ENCODE peak calls at places on chromosomes 4 and X, in four cellular contexts. Z, W, S and C are unnamed samples.

GRCh38 chr4:114043116-114043515 is 63.7 kb upstream of the ARSJ start:
- DNase-seq in Z (peak; percentile 90), W (no peak), S (no peak), C (no peak)

GRCh38 chrX:6226646-6227444 is 1.8 kb downstream of the NLGN4X start:
- DNase-seq in Z (no peak), W (no peak), S (no peak), C (no peak)

GRCh38 chrX:120512627-120513026 is 43.5 kb upstream of the LAMP2 start:
- DNase-seq in Z (no peak), W (no peak), S (no peak), C (no peak)

GRCh38 chr4:112751447-112751846 is 114.5 kb downstream of the LARP7 start:
- DNase-seq in Z (no peak), W (no peak), S (no peak), C (no peak)

GRCh38 chrX:111095974-111096870 is at the start of gene PAK3:
- DNase-seq in Z (peak; percentile 1), W (peak; percentile 25), S (peak; percentile 18), C (no peak)

GRCh38 chrX:129115935-129116334 is 407.4 kb downstream of the SMARCA1 start:
- DNase-seq in Z (no peak), W (no peak), S (no peak), C (no peak)

GRCh38 chr4:78481180-78481579 is 70.4 kb upstream of the ANXA3 start:
- DNase-seq in Z (no peak), W (no peak), S (peak; percentile 47), C (no peak)

GRCh38 chr4:158949094-158949493 is 153.8 kb upstream of the RAPGEF2 start:
- DNase-seq in Z (peak; percentile 82), W (no peak), S (no peak), C (no peak)

GRCh38 chr4:189090174-189090814 is 850.4 kb upstream of the FRG1 start:
- DNase-seq in Z (no peak), W (no peak), S (no peak), C (no peak)

GRCh38 chr4:109676886-109677285 is 26.4 kb downstream of the CASP6 start:
- DNase-seq in Z (no peak), W (no peak), S (no peak), C (no peak)

GRCh38 chr4:139977838-139978604 is 176.0 kb downstream of the MAML3 start:
- DNase-seq in Z (no peak), W (no peak), S (no peak), C (no peak)

GRCh38 chr4:184762100-184762499 is 28.2 kb upstream of the CENPU start:
- DNase-seq in Z (no peak), W (no peak), S (no peak), C (no peak)

GRCh38 chr4:52001616-52002015 is 18.5 kb downstream of the LRRC66 start:
- DNase-seq in Z (no peak), W (no peak), S (no peak), C (no peak)

GRCh38 chrX:53716328-53717088 is 30.0 kb upstream of the HUWE1 start:
- DNase-seq in Z (peak; percentile 1), W (no peak), S (no peak), C (no peak)

GRCh38 chr4:123609829-123610228 is 213.2 kb downstream of the SPRY1 start:
- DNase-seq in Z (no peak), W (no peak), S (no peak), C (no peak)

GRCh38 chr4:138311771-138312535 is 69.8 kb upstream of the SLC7A11 start:
- DNase-seq in Z (no peak), W (no peak), S (no peak), C (no peak)

GRCh38 chr4:100981447-100982204 is 365.7 kb downstream of the PPP3CA start:
- DNase-seq in Z (no peak), W (peak; percentile 45), S (no peak), C (no peak)

GRCh38 chr4:111883557-111883999 is 261.7 kb upstream of the FAM241A start:
- DNase-seq in Z (no peak), W (no peak), S (no peak), C (no peak)

GRCh38 chrX:78452356-78452755 is 124.9 kb upstream of the CYSLTR1 start:
- DNase-seq in Z (no peak), W (no peak), S (no peak), C (no peak)

GRCh38 chrX:101287402-101287801 is 3.7 kb downstream of the TAF7L start:
- DNase-seq in Z (peak; percentile 65), W (peak; percentile 43), S (no peak), C (no peak)

GRCh38 chr4:127829014-127829413 is 46.9 kb downstream of the HSPA4L start:
- DNase-seq in Z (no peak), W (no peak), S (no peak), C (no peak)

GRCh38 chrX:45261005-45261404 is 60.3 kb upstream of the DIPK2B start:
- DNase-seq in Z (no peak), W (no peak), S (no peak), C (no peak)

GRCh38 chr4:182449186-182449880 is 206.1 kb downstream of the TENM3 start:
- DNase-seq in Z (peak; percentile 34), W (no peak), S (peak; percentile 20), C (no peak)

GRCh38 chr4:26052663-26053534 is 138.9 kb downstream of the SMIM20 start:
- DNase-seq in Z (no peak), W (peak; percentile 27), S (no peak), C (no peak)

GRCh38 chr4:100682477-100683218 is 164.8 kb upstream of the EMCN start:
- DNase-seq in Z (no peak), W (no peak), S (no peak), C (no peak)

GRCh38 chrX:19791562-19791961 is 95.8 kb downstream of the SH3KBP1 start:
- DNase-seq in Z (no peak), W (no peak), S (no peak), C (no peak)

GRCh38 chr4:48585401-48585800 is 95.3 kb downstream of the ZAR1 start:
- DNase-seq in Z (no peak), W (no peak), S (no peak), C (no peak)

GRCh38 chr4:10092481-10093272 is 23.9 kb downstream of the WDR1 start:
- DNase-seq in Z (no peak), W (no peak), S (no peak), C (no peak)

GRCh38 chrX:1462110-1462509 is 9.4 kb upstream of the ASMTL start:
- DNase-seq in Z (no peak), W (no peak), S (no peak), C (no peak)

GRCh38 chr4:48490680-48491513 is 845 bp downstream of the ZAR1 start:
- DNase-seq in Z (no peak), W (no peak), S (no peak), C (no peak)

GRCh38 chr4:169014581-169014980 is 4.5 kb upstream of the CBR4 start:
- DNase-seq in Z (no peak), W (no peak), S (no peak), C (no peak)

GRCh38 chr4:173509031-173510001 is 20.7 kb downstream of the HAND2 start:
- DNase-seq in Z (no peak), W (no peak), S (no peak), C (no peak)
- TF ChIP-seq POLR2A in Z (no peak), W (peak; percentile 43), S (no peak), C (no peak)

GRCh38 chr4:7059673-7060072 is 8.2 kb downstream of the GRPEL1 start:
- DNase-seq in Z (no peak), W (no peak), S (no peak), C (no peak)

GRCh38 chr4:7055990-7056325 is 11.9 kb downstream of the GRPEL1 start:
- DNase-seq in Z (no peak), W (no peak), S (no peak), C (no peak)

GRCh38 chr4:7061815-7062214 is 6.0 kb downstream of the GRPEL1 start:
- DNase-seq in Z (no peak), W (no peak), S (no peak), C (no peak)

GRCh38 chr4:7060346-7061150 is 7.3 kb downstream of the GRPEL1 start:
- DNase-seq in Z (no peak), W (no peak), S (no peak), C (no peak)

DNA sequence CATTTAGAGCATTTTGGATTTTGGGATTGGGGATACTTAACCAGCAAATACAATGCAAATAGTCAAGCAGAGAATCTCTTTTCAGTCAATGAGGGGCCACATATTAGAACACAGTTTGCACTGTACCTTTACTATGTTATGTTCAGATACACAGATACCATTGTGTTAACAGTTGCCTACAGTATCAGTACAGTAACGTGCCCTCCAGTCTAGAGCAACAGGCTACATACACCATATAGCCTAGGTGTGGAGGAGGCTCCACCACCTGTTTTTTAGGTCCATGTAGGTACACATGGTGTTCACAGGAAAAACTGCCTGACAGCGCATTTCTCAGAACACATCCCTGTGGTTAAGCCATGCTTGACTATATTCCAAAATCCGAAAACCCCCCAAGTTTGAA is 9.1 kb downstream of the GRPEL1 start:
- DNase-seq in Z (no peak), W (no peak), S (no peak), C (no peak)
- TF ChIP-seq POLR2A in Z (no peak), W (no peak), S (no peak), C (no peak)

GRCh38 chrX:66019974-66020373 is 19.9 kb downstream of the VSIG4 start:
- DNase-seq in Z (no peak), W (no peak), S (no peak), C (no peak)

GRCh38 chrX:66016905-66017658 is 22.8 kb downstream of the VSIG4 start:
- DNase-seq in Z (no peak), W (no peak), S (no peak), C (no peak)

GRCh38 chrX:66019310-66019652 is 20.6 kb downstream of the VSIG4 start:
- DNase-seq in Z (no peak), W (no peak), S (no peak), C (no peak)

GRCh38 chrX:66017659-66018170 is 22.2 kb downstream of the VSIG4 start:
- DNase-seq in Z (no peak), W (no peak), S (no peak), C (no peak)

GRCh38 chrX:66018585-66019309 is 21.1 kb downstream of the VSIG4 start:
- DNase-seq in Z (no peak), W (no peak), S (no peak), C (no peak)
- TF ChIP-seq POLR2A in Z (no peak), W (no peak), S (no peak), C (no peak)

GRCh38 chrX:12955882-12956703 is 18.8 kb upstream of the TMSB4X start:
- DNase-seq in Z (peak; percentile 78), W (peak; percentile 47), S (no peak), C (peak; percentile 15)
- TF ChIP-seq POLR2A in Z (no peak), W (no peak), S (no peak), C (no peak)

DNA sequence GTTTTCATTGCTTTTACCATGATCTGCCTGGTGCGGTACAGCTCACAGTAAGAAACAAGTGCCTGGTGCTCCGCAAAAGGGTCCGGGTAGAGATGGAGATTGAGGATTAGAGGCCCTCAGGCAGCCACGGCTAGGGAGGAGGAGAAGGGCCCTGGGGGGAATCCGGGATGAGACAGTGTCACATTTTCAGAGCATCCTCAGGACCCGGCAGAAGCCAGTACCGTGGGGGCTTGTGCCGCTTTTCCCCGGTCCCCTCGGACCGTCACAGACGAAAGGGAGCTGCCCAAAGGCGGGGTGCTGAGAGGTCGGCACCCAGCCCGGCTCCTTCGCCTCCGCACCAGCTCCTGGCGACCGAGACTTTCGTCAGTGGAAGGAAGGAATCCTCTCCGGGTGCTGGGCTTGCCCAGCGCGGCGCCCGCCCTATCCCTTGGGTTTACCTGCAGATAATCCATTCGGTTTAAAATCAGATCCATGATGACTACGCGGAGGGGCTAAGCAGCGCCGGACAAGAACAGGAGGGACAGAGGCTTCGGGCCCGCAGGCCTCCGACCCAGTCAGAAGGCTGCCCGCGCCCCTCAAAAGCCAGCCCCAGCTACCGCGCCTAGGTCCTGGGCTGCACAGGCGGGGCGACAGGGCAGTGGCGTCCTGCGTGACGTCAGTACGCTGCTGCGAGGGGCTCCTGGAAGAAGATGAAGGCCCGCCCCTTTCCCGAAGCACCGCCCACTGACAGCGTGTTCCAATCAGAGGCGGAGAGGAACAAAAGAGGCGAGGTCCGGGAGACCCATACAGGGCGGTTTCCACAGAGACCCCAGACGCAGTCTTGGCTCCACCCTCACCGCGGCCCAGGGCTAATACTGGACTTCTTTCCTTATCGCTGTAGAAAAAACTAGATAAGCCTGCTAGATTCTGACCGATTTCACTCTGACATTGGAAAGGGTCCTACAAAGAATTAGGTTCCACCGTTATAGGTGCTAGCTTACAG is at the start of gene BBS7:
- DNase-seq in Z (peak; percentile 99), W (peak; percentile 99), S (peak; percentile 97), C (peak; percentile 80)
- TF ChIP-seq POLR2A in Z (peak; percentile 96), W (peak; percentile 93), S (no peak), C (no peak)